ENCODE peak calls at places on chromosomes 16 and 17, in four cellular contexts. H is cardiac muscle cell, C is substantia nigra, J is lung. N is an unnamed sample.

GRCh38 chr16:57925310-57925709 is 45.6 kb downstream of the CNGB1 start:
- DNase-seq in H (no peak), C (no peak), J (no peak), N (no peak)

GRCh38 chr16:67447508-67448076 is 16.7 kb downstream of the HSD11B2 start:
- DNase-seq in H (peak), C (no peak), J (peak), N (peak)

GRCh38 chr16:24825696-24826095 is 20.1 kb upstream of the SLC5A11 start:
- DNase-seq in H (no peak), C (no peak), J (no peak), N (no peak)

GRCh38 chr17:49696233-49696761 is 11.5 kb downstream of the SLC35B1 start:
- DNase-seq in H (no peak), C (no peak), J (no peak), N (no peak)

GRCh38 chr17:82118815-82119380 is 20.9 kb upstream of the FASN start:
- DNase-seq in H (peak), C (no peak), J (no peak), N (no peak)

GRCh38 chr17:7356072-7356549 is 1.2 kb downstream of the TMEM95 start:
- DNase-seq in H (peak), C (peak), J (peak), N (peak)

GRCh38 chr16:3490911-3491629 is 4.2 kb downstream of the C16orf90 start:
- DNase-seq in H (no peak), C (no peak), J (no peak), N (no peak)

GRCh38 chr17:64499805-64500486 is 3.1 kb upstream of the POLG2 start:
- DNase-seq in H (no peak), C (no peak), J (no peak), N (no peak)

GRCh38 chr16:84281077-84281476 is 13.6 kb upstream of the WFDC1 start:
- DNase-seq in H (peak), C (no peak), J (no peak), N (no peak)

GRCh38 chr16:85635545-85636140 is 22.5 kb downstream of the GSE1 start:
- DNase-seq in H (no peak), C (no peak), J (no peak), N (no peak)

GRCh38 chr16:67100569-67101300 is 9.0 kb upstream of the PHAF1 start:
- DNase-seq in H (peak), C (no peak), J (no peak), N (no peak)

GRCh38 chr17:81408049-81408448 is 12.8 kb downstream of the BAHCC1 start:
- DNase-seq in H (no peak), C (no peak), J (no peak), N (no peak)

GRCh38 chr17:29778936-29779811 is 150.9 kb downstream of the SSH2 start:
- DNase-seq in H (peak), C (peak), J (peak), N (peak)
- H3K27ac ChIP-seq in H (no peak), C (no peak), J (no peak), N (no peak)

GRCh38 chr17:4229627-4230026 is 34.2 kb downstream of the ANKFY1 start:
- DNase-seq in H (peak), C (no peak), J (no peak), N (no peak)

GRCh38 chr17:4232168-4232813 is 31.5 kb downstream of the ANKFY1 start:
- DNase-seq in H (peak), C (no peak), J (no peak), N (no peak)

GRCh38 chr17:4234406-4234805 is 29.4 kb downstream of the ANKFY1 start:
- DNase-seq in H (peak), C (no peak), J (no peak), N (no peak)

GRCh38 chr17:4233668-4234258 is 30.0 kb downstream of the ANKFY1 start:
- DNase-seq in H (no peak), C (no peak), J (no peak), N (peak)

DNA sequence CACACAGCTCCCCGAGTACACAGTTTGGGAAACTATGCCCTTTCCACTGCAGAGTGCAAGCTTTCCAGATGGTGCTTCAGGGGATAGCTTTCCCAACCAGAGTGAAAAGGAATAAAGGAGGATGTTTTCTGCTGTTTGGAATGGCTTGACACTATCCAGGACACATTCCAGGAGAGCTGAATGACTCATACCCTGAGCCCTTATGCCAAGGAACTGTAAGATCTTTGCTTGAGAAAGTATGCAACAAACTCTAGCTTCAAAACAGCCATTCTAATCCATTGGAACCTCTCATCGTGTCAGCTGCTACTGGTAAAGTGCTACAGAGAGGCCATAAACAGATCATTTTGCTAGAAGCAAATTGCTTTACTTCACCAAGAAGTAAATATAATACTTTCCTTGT is 33.6 kb downstream of the ANKFY1 start:
- DNase-seq in H (peak), C (no peak), J (peak), N (peak)
- H3K27ac ChIP-seq in H (peak), C (peak), J (peak), N (peak)

DNA sequence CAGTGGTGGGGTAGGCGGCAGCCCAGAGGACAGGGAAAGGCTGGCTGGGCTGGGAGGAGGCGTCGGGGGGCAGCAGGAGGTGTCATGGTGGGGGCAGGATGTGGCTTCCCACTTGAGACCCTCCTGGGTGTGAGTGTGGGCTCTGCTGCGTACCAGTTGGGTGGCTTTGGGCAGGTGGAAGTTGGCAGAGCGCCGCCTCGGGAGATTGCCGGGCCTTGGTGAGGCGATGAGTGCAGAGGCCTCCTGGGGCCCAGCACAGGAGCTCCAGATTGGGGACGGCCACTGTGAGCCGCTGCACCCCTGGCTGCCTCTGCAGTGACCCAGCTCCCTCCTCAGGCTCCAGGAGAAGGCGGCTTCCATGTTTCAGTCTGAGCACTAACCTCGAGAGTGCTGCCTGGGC is 13.8 kb downstream of the GPT2 start:
- DNase-seq in H (no peak), C (no peak), J (no peak), N (no peak)
- H3K27ac ChIP-seq in H (no peak), C (peak), J (no peak), N (no peak)

GRCh38 chr17:17819111-17819510 is 17.7 kb downstream of the SREBF1 start:
- DNase-seq in H (no peak), C (no peak), J (no peak), N (no peak)

GRCh38 chr17:17818088-17818526 is 18.7 kb downstream of the SREBF1 start:
- DNase-seq in H (peak), C (no peak), J (no peak), N (peak)

GRCh38 chr17:17820046-17820445 is 16.7 kb downstream of the SREBF1 start:
- DNase-seq in H (no peak), C (no peak), J (no peak), N (peak)

GRCh38 chr17:17820457-17821158 is 16.2 kb downstream of the SREBF1 start:
- DNase-seq in H (no peak), C (no peak), J (no peak), N (no peak)

GRCh38 chr17:17819561-17819995 is 17.2 kb downstream of the SREBF1 start:
- DNase-seq in H (peak), C (peak), J (peak), N (peak)
- H3K27ac ChIP-seq in H (no peak), C (peak), J (no peak), N (peak)

N was measured in colonic mucosa.